ENCODE peak calls at places on chromosomes 11 and 22, in four cellular contexts. G is activated T-helper 1 cell treated with anti-CD3 and anti-CD28 coated beads, Interleukin-12 subunit alpha, Interleukin-12 subunit beta, Interleukin-2, Interleukin-4 antibody, amounts not matched to agents 30 ng/mL and 10 ng/mL and 1 ng/mL, durations not matched to agents 14 hours and 24 hours and 36 hours; Q is NCI-H1417; D is memory B cell. O is an unnamed sample.

GRCh38 chr11:115980336-115980735 is 476.1 kb upstream of the CADM1 start:
- DNase-seq in Q (no peak), G (no peak), D (no peak), O (no peak)

GRCh38 chr11:78902771-78903507 is 328.3 kb upstream of the NARS2 start:
- DNase-seq in D (no peak), G (no peak), Q (no peak), O (no peak)

GRCh38 chr11:120068114-120068573 is 69.8 kb downstream of the TRIM29 start:
- DNase-seq in D (no peak), Q (peak), G (no peak), O (no peak)

GRCh38 chr11:119236891-119237290 is 30.8 kb downstream of the CBL start:
- DNase-seq in Q (no peak), G (no peak), D (no peak), O (no peak)

GRCh38 chr22:35392357-35392756 is 7.6 kb upstream of the MCM5 start:
- DNase-seq in Q (no peak), G (no peak), D (no peak), O (no peak)

GRCh38 chr11:10349806-10350205 is 44.9 kb downstream of the ADM start:
- DNase-seq in Q (peak), G (no peak), D (no peak), O (no peak)

GRCh38 chr11:84144531-84144930 is 858.4 kb upstream of the CCDC90B start:
- DNase-seq in D (no peak), Q (no peak), G (no peak), O (no peak)

GRCh38 chr22:48905206-48905975 is 922.3 kb downstream of the BRD1 start:
- DNase-seq in Q (no peak), G (no peak), D (no peak), O (no peak)

GRCh38 chr22:35630387-35630793 is 13.3 kb upstream of the MB start:
- DNase-seq in G (no peak), D (no peak), Q (no peak), O (no peak)

GRCh38 chr11:119147604-119148333 is 1.1 kb upstream of the ABCG4 start:
- DNase-seq in Q (no peak), D (no peak), G (no peak), O (no peak)

GRCh38 chr11:111360150-111361043 is 18.7 kb downstream of the POU2AF1 start:
- DNase-seq in G (no peak), D (no peak), Q (no peak), O (no peak)

GRCh38 chr11:88246680-88247079 is 71.4 kb upstream of the RAB38 start:
- DNase-seq in D (no peak), Q (no peak), G (no peak), O (no peak)

GRCh38 chr11:122140535-122140934 is 24.5 kb upstream of the BLID start:
- DNase-seq in D (no peak), Q (no peak), G (no peak), O (no peak)

GRCh38 chr11:3044004-3044403 is 13.2 kb downstream of the CARS1 start:
- DNase-seq in G (no peak), D (no peak), Q (no peak), O (no peak)

GRCh38 chr22:40203568-40203967 is 25.8 kb downstream of the TNRC6B start:
- DNase-seq in Q (peak), D (no peak), G (peak), O (no peak)

GRCh38 chr11:23423656-23424055 is 563.4 kb upstream of the CCDC179 start:
- DNase-seq in D (no peak), Q (no peak), G (no peak), O (no peak)